ENCODE peak calls at places on chromosomes 16 and 17, in ten cellular contexts. P is PC-3, T is adrenal gland, E is neural progenitor cell, L is left ventricle myocardium inferior, U is A673, N is lung, A is heart right ventricle, Q is HCT116, I is DND-41. S is an unnamed sample.

GRCh38 chr17:57002904-57003303 is 25.0 kb downstream of the SCPEP1 start:
- DNase-seq in T (no peak), Q (no peak), I (no peak), P (no peak), A (no peak), N (no peak), E (no peak), L (no peak), U (no peak), S (no peak)

GRCh38 chr17:43363181-43363925 is 35.4 kb upstream of the ARL4D start:
- DNase-seq in N (no peak), U (no peak), A (no peak), L (no peak), E (no peak), Q (no peak), I (no peak), P (no peak), T (no peak), S (no peak)

GRCh38 chr16:72895951-72896350 is 152.0 kb downstream of the ZFHX3 start:
- DNase-seq in I (no peak), E (no peak), U (no peak), T (no peak), Q (no peak), P (no peak), N (no peak), L (no peak), A (no peak), S (peak; percentile 68)

GRCh38 chr17:1562178-1562643 is 381 bp downstream of the PITPNA start:
- DNase-seq in Q (no peak), E (no peak), A (peak; percentile 52), N (peak; percentile 55), I (no peak), T (peak; percentile 61), P (no peak), U (no peak), L (peak; percentile 51), S (no peak)

GRCh38 chr17:19292377-19292711 is 55.2 kb downstream of the EPN2 start:
- DNase-seq in E (no peak), U (no peak), P (no peak), A (no peak), T (no peak), L (no peak), N (no peak), I (no peak), Q (no peak), S (no peak)

GRCh38 chr17:67276075-67276474 is 31.1 kb upstream of the HELZ start:
- DNase-seq in T (no peak), P (peak; percentile 65), L (no peak), U (no peak), A (no peak), I (no peak), N (no peak), Q (peak; percentile 40), E (peak; percentile 11), S (no peak)

GRCh38 chr17:71828182-71828596 is 292.6 kb upstream of the SOX9 start:
- DNase-seq in L (no peak), N (no peak), Q (no peak), A (no peak), E (peak; percentile 96), U (peak; percentile 97), P (no peak), T (no peak), I (no peak), S (no peak)

GRCh38 chr17:27566673-27567562 is 64.1 kb upstream of the LGALS9 start:
- DNase-seq in L (no peak), P (no peak), Q (no peak), U (peak; percentile 25), N (no peak), I (no peak), E (no peak), T (no peak), A (no peak), S (no peak)

GRCh38 chr16:49617710-49618330 is 238.1 kb downstream of the ZNF423 start:
- DNase-seq in L (no peak), N (no peak), Q (no peak), E (no peak), I (no peak), A (no peak), P (no peak), U (no peak), T (no peak), S (no peak)

GRCh38 chr16:75620326-75621169 is 2.5 kb downstream of the ADAT1 start:
- DNase-seq in L (no peak), I (no peak), Q (no peak), U (no peak), T (no peak), P (no peak), A (no peak), E (no peak), N (no peak), S (no peak)

GRCh38 chr17:10738516-10739258 is 8.9 kb upstream of the TMEM220 start:
- DNase-seq in I (no peak), L (no peak), T (no peak), E (no peak), N (no peak), Q (no peak), P (no peak), A (no peak), U (no peak), S (no peak)

GRCh38 chr17:77089118-77089477 is 51.7 kb upstream of the SEC14L1 start:
- DNase-seq in T (no peak), E (no peak), I (no peak), N (no peak), A (no peak), U (no peak), L (no peak), Q (no peak), P (peak; percentile 32), S (no peak)

GRCh38 chr17:35243459-35244204 is 760 bp downstream of the SLFN5 start:
- DNase-seq in N (peak; percentile 54), E (peak; percentile 57), Q (no peak), U (peak; percentile 44), P (peak; percentile 60), L (peak; percentile 33), T (peak; percentile 70), I (peak; percentile 56), A (peak; percentile 55), S (peak; percentile 83)

DNA sequence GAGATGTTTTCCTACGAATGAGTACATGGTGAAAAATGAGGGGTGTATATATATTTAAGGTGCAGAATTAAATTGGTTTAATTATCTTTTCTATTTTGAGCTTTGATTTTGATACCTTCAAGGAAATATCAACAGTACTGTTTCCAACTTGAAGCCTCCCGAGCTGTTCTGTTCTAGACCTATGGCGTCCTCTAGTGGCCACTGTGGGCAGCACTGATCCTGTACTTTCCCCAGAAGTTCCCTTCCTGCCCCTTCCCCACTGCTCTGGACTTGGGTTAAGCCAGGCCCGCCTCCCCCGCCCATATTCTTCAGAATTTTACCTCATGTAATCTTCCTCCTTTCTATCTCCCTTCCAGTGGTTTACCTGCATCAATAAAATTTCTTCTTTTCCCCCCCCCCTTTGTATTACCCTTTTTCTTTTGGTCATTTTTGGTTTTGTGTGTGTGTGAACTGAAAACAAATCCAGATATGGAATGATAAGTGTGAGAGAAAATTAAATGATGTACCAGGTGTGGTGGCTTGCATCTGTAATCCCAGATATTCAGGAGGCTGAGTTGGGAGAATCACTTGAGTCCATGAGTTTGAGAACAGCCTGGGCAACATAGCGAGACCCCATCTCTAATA is 1643.5 kb downstream of the TP53TG3F start:
- DNase-seq in L (no peak), U (peak; percentile 1), N (no peak), T (no peak), E (no peak), Q (no peak), I (peak; percentile 8), A (no peak), P (no peak), S (no peak)
- TF ChIP-seq CTCF in L (peak; percentile 59), U (peak; percentile 24), N (no peak), T (no peak), E (no peak), Q (peak; percentile 42), I (peak; percentile 47), A (peak; percentile 35), P (no peak), S (no peak)

DNA sequence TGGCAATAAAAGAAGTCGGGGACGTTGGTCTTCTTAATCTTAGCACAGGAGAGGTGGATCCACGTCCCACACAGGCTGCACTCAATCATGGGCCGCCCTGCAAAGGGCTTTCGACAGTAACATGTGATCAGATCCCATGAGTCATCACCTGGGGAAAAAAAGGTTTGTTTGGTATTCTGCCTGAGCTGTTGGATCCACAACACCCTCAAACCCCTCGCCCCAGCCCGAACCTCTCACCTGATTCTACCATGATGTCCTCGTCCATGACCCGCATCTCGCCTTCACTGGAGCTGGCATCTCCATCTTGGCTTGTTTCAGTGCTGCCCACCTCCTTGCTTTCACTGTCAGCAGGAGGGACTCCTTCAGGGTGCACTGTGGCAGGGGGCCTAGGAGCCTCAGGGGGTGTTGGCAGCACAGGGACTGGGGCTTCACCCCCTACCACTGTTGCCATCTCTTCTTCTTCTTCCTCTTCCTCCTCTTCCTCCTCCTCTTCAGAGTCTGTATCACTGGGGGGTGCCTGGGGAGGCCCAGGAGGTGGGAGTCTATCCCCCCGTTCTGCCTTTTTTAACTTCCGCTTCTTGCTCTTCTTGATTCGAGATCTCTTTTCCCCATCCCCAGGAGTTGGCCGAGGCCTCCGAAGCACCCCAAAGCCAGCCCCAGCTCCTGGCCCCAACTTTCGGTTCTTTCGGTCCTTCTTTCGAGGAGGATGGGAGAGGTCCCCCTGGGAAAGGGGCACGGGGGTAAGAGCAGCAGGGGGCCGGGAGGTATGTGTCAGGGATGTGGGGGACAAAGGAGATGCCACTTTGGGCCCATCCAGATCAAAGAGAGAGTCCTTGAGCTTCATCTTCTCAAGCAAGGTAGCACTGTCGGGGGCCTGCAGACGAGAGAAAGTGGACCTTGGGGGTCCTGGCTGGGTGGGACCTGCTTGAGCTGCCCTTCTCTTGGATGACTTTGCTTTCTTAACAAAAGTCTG is 1.7 kb upstream of the DVL2 start:
- DNase-seq in A (no peak), I (no peak), L (no peak), T (peak; percentile 76), Q (no peak), E (no peak), P (peak; percentile 52), U (no peak), N (no peak), S (no peak)
- H3K4me1 ChIP-seq in A (peaks cover 39% of the 10 kb centered on the region), I (peaks cover 69% of the 10 kb centered on the region), L (peaks cover 80% of the 10 kb centered on the region), T (peaks cover 50% of the 10 kb centered on the region), Q (peaks cover 38% of the 10 kb centered on the region), E (peaks cover 23% of the 10 kb centered on the region), P (peaks cover 45% of the 10 kb centered on the region), U (peaks cover 38% of the 10 kb centered on the region), N (peaks cover 7% of the 10 kb centered on the region), S (peaks cover 66% of the 10 kb centered on the region)

GRCh38 chr17:38564869-38565268 is 40.9 kb downstream of the SRCIN1 start:
- DNase-seq in U (no peak), Q (no peak), P (no peak), N (no peak), T (no peak), E (peak; percentile 58), I (no peak), A (no peak), L (no peak), S (no peak)
- H3K27me3 ChIP-seq in U (no peaks in the 10 kb centered on the region), Q (no peaks in the 10 kb centered on the region), P (no peaks in the 10 kb centered on the region), N (no peaks in the 10 kb centered on the region), T (peaks cover 80% of the 10 kb centered on the region), E (peaks cover 98% of the 10 kb centered on the region), I (peaks cover 51% of the 10 kb centered on the region), A (peaks cover 61% of the 10 kb centered on the region), L (peaks cover 100% of the 10 kb centered on the region), S (peaks cover 98% of the 10 kb centered on the region)

DNA sequence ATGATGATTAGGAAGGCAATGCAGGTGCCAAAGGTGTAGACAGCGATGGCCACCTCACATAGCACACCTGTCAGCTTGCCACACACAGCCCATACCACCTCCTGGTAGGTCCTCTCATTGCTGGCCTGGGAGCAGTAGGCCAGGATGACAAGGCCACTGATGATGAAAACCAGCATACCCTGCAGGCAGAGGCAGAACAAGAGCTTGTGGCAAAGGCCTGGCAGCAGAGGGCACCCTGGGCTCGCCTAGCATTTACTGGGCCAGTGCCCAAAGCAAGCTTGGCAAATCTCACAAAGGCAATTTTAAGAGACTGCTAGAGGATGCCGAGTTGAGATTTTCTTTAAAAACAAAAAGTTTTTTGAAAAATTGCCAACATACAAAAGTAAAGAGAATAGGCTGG is 5.9 kb downstream of the SLC38A7 start:
- DNase-seq in P (peak; percentile 44), U (no peak), L (peak; percentile 37), Q (no peak), N (no peak), A (peak; percentile 52), E (no peak), T (peak; percentile 81), I (no peak), S (no peak)
- TF ChIP-seq CTCF in P (peak; percentile 51), U (no peak), L (peak; percentile 57), Q (peak; percentile 23), N (no peak), A (peak; percentile 46), E (no peak), T (peak; percentile 58), I (peak; percentile 18), S (peak; percentile 42)

S was measured in tibial artery.